ENCODE peak calls at places on chromosomes 5 and 9, in five cellular contexts. E, C, A, U and V are unnamed samples.

GRCh38 chr9:95459218-95459617 is 57.6 kb downstream of the PTCH1 start:
- DNase-seq in A (no peak), E (no peak), C (no peak), U (no peak), V (no peak)

GRCh38 chr9:112170968-112171367 is 4.1 kb downstream of the SUSD1 start:
- DNase-seq in A (no peak), E (no peak), U (no peak), C (no peak), V (no peak)

GRCh38 chr5:16931334-16932110 is 4.6 kb downstream of the MYO10 start:
- DNase-seq in C (no peak), E (peak; percentile 76), U (no peak), A (no peak), V (no peak)

GRCh38 chr5:34731435-34732232 is 75.5 kb downstream of the RAI14 start:
- DNase-seq in A (no peak), E (no peak), C (no peak), U (no peak), V (no peak)

GRCh38 chr9:137758067-137758466 is 119.5 kb upstream of the CACNA1B start:
- DNase-seq in C (no peak), A (no peak), E (no peak), U (no peak), V (no peak)

GRCh38 chr5:29218138-29218537 is 1975.3 kb upstream of the CDH6 start:
- DNase-seq in C (no peak), A (no peak), E (no peak), U (no peak), V (peak; percentile 13)

GRCh38 chr9:15115041-15115440 is 192.0 kb downstream of the TTC39B start:
- DNase-seq in A (no peak), U (no peak), C (no peak), E (no peak), V (no peak)

GRCh38 chr9:112777914-112778313 is 27.4 kb downstream of the SNX30 start:
- DNase-seq in U (peak; percentile 78), A (no peak), C (no peak), E (peak; percentile 48), V (no peak)

GRCh38 chr5:93746406-93747056 is 5.1 kb upstream of the POU5F2 start:
- DNase-seq in C (no peak), U (peak; percentile 73), A (no peak), E (peak; percentile 51), V (peak; percentile 16)

GRCh38 chr9:9536481-9536880 is 1076.3 kb downstream of the PTPRD start:
- DNase-seq in A (no peak), E (no peak), U (no peak), C (no peak), V (no peak)

GRCh38 chr5:151469386-151469785 is 22.0 kb downstream of the SLC36A1 start:
- DNase-seq in C (no peak), E (no peak), A (no peak), U (peak; percentile 56), V (no peak)

GRCh38 chr5:128196080-128196479 is 112.5 kb downstream of the SLC12A2 start:
- DNase-seq in U (no peak), A (no peak), C (no peak), E (no peak), V (no peak)

GRCh38 chr5:127696688-127697087 is 6.5 kb upstream of the CCDC192 start:
- DNase-seq in C (no peak), A (no peak), U (peak; percentile 81), E (peak; percentile 81), V (no peak)

GRCh38 chr5:156846914-156847313 is 3.2 kb upstream of the PPP1R2B start:
- DNase-seq in U (no peak), E (no peak), C (no peak), A (no peak), V (no peak)

GRCh38 chr9:115943591-115944165 is 209.9 kb upstream of the PAPPA start:
- DNase-seq in U (peak; percentile 19), C (no peak), A (no peak), E (no peak), V (no peak)

GRCh38 chr5:106962464-106963230 is 708.1 kb downstream of the EFNA5 start:
- DNase-seq in A (no peak), E (peak; percentile 20), U (no peak), C (no peak), V (no peak)

GRCh38 chr5:13632676-13633075 is 311.8 kb downstream of the DNAH5 start:
- DNase-seq in U (peak; percentile 63), A (no peak), C (no peak), E (peak; percentile 15), V (peak; percentile 95)

GRCh38 chr9:36154213-36154952 is 14.8 kb upstream of the CCIN start:
- DNase-seq in E (peak; percentile 65), A (no peak), U (peak; percentile 91), C (no peak), V (no peak)

GRCh38 chr9:121581775-121582600 is 69.4 kb upstream of the DAB2IP start:
- DNase-seq in E (no peak), A (no peak), C (peak; percentile 24), U (no peak), V (no peak)

GRCh38 chr9:90010793-90011192 is 406.0 kb downstream of the GADD45G start:
- DNase-seq in U (no peak), E (no peak), A (peak; percentile 31), C (no peak), V (no peak)

GRCh38 chr5:66958126-66958983 is 238.2 kb downstream of the CD180 start:
- DNase-seq in C (no peak), E (peak; percentile 83), U (peak; percentile 81), A (no peak), V (peak; percentile 56)

GRCh38 chr5:126449751-126450271 is 26.6 kb downstream of the GRAMD2B start:
- DNase-seq in A (no peak), C (no peak), U (peak; percentile 88), E (peak; percentile 67), V (peak; percentile 89)

GRCh38 chr5:50725800-50726474 is 59.5 kb downstream of the PARP8 start:
- DNase-seq in C (no peak), A (no peak), U (no peak), E (no peak), V (no peak)

GRCh38 chr5:54347221-54347865 is 37.0 kb upstream of the ARL15 start:
- DNase-seq in C (no peak), A (no peak), E (no peak), U (no peak), V (no peak)

GRCh38 chr5:31186672-31187267 is 6.7 kb upstream of the CDH6 start:
- DNase-seq in A (no peak), E (no peak), C (no peak), U (peak; percentile 61), V (peak; percentile 5)

GRCh38 chr5:151319334-151319733 is 15.8 kb upstream of the SLC36A3 start:
- DNase-seq in C (peak; percentile 31), U (peak; percentile 39), E (no peak), A (no peak), V (no peak)

GRCh38 chr5:158590936-158591863 is 508.5 kb downstream of the EBF1 start:
- DNase-seq in E (peak; percentile 63), C (no peak), A (no peak), U (peak; percentile 52), V (no peak)

DNA sequence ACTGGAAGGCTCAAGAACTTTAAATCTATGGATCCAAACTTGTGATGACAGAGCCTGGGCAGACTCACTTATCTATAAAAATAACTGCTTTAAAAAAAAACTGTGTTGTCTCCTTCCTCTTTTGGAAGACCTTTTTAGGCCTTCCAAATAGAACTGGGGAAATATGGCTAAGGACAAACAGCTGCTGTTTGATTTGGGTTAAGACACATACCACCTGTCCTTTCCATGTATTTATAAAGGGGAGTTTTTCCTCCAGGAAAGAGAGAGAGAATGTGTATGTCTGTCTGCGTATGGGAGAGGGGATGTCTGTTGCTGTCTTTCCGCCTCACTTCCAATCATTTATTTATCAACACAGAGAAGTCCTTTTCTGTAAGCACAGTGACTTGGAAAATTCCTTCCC is 2.8 kb downstream of the ARHGEF37 start:
- DNase-seq in C (no peak), A (no peak), U (no peak), E (no peak), V (no peak)
- H3K4me1 ChIP-seq in C (peaks cover 58% of the 10 kb centered on the region), A (no peaks in the 10 kb centered on the region), U (no peaks in the 10 kb centered on the region), E (peaks cover 4% of the 10 kb centered on the region), V (peaks cover 17% of the 10 kb centered on the region)

DNA sequence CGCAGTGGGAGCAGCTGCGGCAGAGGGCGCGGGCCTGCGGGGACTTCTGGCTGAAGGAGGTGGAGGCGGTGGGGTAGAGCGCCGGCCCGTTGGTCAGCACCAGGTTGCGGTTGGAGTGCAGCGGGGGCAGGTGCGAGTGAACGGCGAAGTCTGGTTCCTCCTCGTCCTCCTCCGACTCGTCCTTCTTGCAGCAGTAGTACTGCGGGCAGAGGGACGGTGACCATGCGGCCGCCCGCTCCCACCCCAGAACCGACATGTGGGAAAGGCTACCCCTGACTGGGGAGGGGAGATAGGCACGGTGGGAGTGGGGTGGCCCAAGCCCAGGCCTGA is 30.0 kb downstream of the FAM163B start:
- DNase-seq in A (no peak), U (no peak), C (no peak), E (no peak), V (no peak)
- H3K4me1 ChIP-seq in A (no peaks in the 10 kb centered on the region), U (no peaks in the 10 kb centered on the region), C (peaks cover 56% of the 10 kb centered on the region), E (no peaks in the 10 kb centered on the region), V (no peaks in the 10 kb centered on the region)

DNA sequence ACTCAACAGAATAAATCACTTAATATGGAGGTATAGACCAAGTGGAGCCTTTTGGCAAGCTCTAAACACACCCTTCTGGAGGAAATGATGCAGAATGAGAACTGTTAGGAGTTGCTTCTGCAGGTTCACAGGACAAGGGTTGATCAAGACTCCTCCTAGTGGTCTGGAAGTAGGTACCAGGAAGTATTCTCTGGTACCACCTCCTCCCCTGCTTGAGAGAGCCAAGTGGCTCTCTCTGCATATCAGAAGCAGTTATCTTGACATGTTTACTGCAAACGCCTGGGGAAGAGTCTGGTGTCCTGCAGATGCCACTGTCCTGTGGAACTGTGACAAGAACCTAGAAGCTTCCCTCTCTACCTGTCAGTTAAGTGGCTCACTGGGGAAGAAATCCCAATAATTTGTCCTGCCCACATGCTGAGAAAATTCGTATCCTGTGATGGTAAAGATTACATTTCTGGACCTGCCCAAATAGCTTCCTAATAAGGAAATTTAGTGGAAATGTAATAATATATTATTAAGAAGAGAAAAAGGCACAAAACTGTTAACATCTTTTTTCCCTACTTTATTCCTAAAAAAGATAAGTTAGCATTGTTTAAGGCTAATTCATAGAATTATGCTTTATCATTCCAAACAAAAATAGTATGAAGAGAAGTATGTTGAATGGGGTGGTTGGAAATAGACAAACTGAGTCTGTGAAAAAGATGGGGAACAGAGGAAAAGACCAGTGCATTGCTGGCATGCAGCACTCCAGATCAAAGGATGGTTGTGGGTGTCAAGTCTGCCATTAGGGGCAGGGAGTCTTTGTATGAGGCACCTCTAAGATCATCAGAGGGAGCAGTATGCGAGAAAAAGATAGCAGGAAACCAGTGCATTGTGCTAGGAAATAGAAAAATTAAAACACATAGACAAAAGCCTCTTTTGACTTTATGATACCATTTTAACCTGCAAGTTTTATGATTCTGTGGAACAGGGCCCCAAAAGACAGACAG is 118.8 kb downstream of the CDC42SE2 start:
- DNase-seq in U (peak; percentile 51), E (no peak), C (no peak), A (no peak), V (peak; percentile 65)
- H3K4me1 ChIP-seq in U (peaks cover 5% of the 10 kb centered on the region), E (peaks cover 14% of the 10 kb centered on the region), C (peaks cover 60% of the 10 kb centered on the region), A (no peaks in the 10 kb centered on the region), V (peaks cover 4% of the 10 kb centered on the region)

DNA sequence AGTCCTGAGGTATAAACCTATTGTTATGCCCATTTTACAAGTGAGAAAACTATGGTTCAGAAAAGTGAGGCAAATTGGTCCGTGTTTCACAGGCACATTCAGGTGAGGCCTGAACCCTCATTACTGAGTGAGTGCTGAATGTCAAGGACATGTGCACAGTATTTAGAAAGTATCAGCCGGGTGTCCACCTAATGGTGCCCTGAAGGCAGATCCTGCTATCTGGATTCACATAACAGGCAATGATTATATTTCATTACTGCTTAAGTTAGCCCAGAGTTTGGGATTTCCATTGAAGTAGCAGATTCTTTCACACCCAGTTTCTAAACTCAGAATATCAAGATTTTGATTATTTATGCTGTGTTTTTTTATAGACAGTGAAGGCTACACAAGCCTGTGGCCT is 142.7 kb downstream of the LHFPL2 start:
- DNase-seq in C (no peak), E (no peak), A (no peak), U (no peak), V (no peak)
- H3K4me1 ChIP-seq in C (peaks cover 82% of the 10 kb centered on the region), E (peaks cover 65% of the 10 kb centered on the region), A (peaks cover 9% of the 10 kb centered on the region), U (peaks cover 82% of the 10 kb centered on the region), V (peaks cover 29% of the 10 kb centered on the region)